ENCODE peak calls at places on chromosomes 7 and 10, in five cellular contexts. A, K, J, R and Y are unnamed samples.

GRCh38 chr10:64093946-64094560 is 572.9 kb downstream of the REEP3 start:
- DNase-seq in K (no peak), J (no peak), A (no peak), R (no peak), Y (no peak)

GRCh38 chr7:149714081-149714909 is 59.1 kb downstream of the ZNF467 start:
- DNase-seq in A (peak), K (peak), J (peak), R (peak), Y (peak)

GRCh38 chr10:78860260-78860914 is 208.4 kb upstream of the ZMIZ1 start:
- DNase-seq in K (no peak), J (no peak), A (no peak), R (no peak), Y (no peak)

GRCh38 chr7:149856-150636 is 42.3 kb upstream of the FAM20C start:
- DNase-seq in R (no peak), A (no peak), J (peak), K (peak), Y (no peak)

GRCh38 chr7:89584896-89585295 is 569.4 kb upstream of the STEAP1 start:
- DNase-seq in R (no peak), A (no peak), J (no peak), K (no peak), Y (no peak)

GRCh38 chr7:123580406-123581161 is 21.0 kb upstream of the ASB15 start:
- DNase-seq in K (no peak), A (no peak), J (no peak), R (peak), Y (peak)

GRCh38 chr7:25519962-25520562 is 291.8 kb upstream of the NPVF start:
- DNase-seq in R (no peak), J (no peak), K (no peak), A (no peak), Y (no peak)

GRCh38 chr7:128781851-128782250 is 6.3 kb upstream of the OPN1SW start:
- DNase-seq in A (no peak), K (peak), J (no peak), R (no peak), Y (no peak)

GRCh38 chr7:44382459-44383300 is 57.3 kb upstream of the CAMK2B start:
- DNase-seq in J (no peak), K (peak), A (no peak), R (no peak), Y (peak)

GRCh38 chr7:134155220-134155619 is 28.1 kb downstream of the LRGUK start:
- DNase-seq in J (no peak), A (no peak), K (no peak), R (no peak), Y (no peak)

GRCh38 chr7:134153493-134154093 is 26.5 kb downstream of the LRGUK start:
- DNase-seq in A (no peak), K (no peak), R (no peak), J (no peak), Y (no peak)

GRCh38 chr7:134155871-134156270 is 28.7 kb downstream of the LRGUK start:
- DNase-seq in J (no peak), K (no peak), R (no peak), A (no peak), Y (no peak)

DNA sequence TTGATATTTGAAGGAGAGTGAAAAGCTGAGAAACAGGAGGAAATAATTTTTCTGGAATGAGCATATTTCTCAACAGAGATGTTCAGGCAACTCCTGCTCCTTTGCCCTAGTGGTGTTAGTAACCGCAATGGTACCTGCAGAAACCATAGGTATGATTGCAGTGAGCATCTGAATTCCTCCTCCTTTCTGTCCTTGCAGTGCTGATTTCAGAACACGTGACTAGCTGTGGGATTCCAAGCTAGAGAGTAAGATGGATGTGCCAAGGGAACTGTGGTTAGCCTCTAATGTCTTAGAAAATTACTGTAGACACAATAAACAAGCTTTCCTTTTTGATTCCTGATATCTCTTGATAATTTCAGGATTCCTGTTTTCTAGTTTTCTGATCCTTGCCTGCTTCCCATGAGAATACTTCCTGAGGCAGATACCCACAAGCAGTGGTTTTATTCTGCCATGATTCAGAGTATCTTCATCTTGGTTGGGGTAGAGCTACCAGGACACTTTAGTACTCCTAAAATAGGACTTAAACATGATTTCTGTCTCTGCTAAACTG is 27.5 kb downstream of the LRGUK start:
- DNase-seq in A (no peak), R (peak), J (no peak), K (no peak), Y (no peak)
- TF ChIP-seq CTCF in A (no peak), R (no peak), J (no peak), K (no peak), Y (no peak)

GRCh38 chr7:41696323-41696916 is 6.5 kb downstream of the INHBA start:
- DNase-seq in K (peak), R (peak), A (no peak), J (peak), Y (peak)

GRCh38 chr7:41694490-41694889 is 8.4 kb downstream of the INHBA start:
- DNase-seq in R (no peak), K (no peak), A (no peak), J (no peak), Y (no peak)

GRCh38 chr7:41693150-41693997 is 9.5 kb downstream of the INHBA start:
- DNase-seq in R (no peak), J (no peak), K (no peak), A (no peak), Y (no peak)

GRCh38 chr7:41698114-41698513 is 4.8 kb downstream of the INHBA start:
- DNase-seq in K (no peak), A (no peak), J (no peak), R (no peak), Y (no peak)

GRCh38 chr7:41695661-41696322 is 7.1 kb downstream of the INHBA start:
- DNase-seq in A (no peak), K (no peak), J (no peak), R (no peak), Y (no peak)
- H3K4me3 ChIP-seq in A (peak), K (no peak), J (peak), R (peak), Y (peak)

GRCh38 chr10:91311601-91312000 is 91.1 kb downstream of the PCGF5 start:
- DNase-seq in R (no peak), K (no peak), J (no peak), A (no peak), Y (no peak)

GRCh38 chr10:91309711-91310110 is 89.2 kb downstream of the PCGF5 start:
- DNase-seq in R (no peak), J (no peak), K (no peak), A (no peak), Y (no peak)

GRCh38 chr10:91313761-91314520 is 93.5 kb downstream of the PCGF5 start:
- DNase-seq in K (no peak), J (no peak), A (no peak), R (peak), Y (no peak)

GRCh38 chr10:91316486-91316885 is 93.7 kb upstream of the HECTD2 start:
- DNase-seq in R (no peak), K (no peak), J (no peak), A (no peak), Y (no peak)

DNA sequence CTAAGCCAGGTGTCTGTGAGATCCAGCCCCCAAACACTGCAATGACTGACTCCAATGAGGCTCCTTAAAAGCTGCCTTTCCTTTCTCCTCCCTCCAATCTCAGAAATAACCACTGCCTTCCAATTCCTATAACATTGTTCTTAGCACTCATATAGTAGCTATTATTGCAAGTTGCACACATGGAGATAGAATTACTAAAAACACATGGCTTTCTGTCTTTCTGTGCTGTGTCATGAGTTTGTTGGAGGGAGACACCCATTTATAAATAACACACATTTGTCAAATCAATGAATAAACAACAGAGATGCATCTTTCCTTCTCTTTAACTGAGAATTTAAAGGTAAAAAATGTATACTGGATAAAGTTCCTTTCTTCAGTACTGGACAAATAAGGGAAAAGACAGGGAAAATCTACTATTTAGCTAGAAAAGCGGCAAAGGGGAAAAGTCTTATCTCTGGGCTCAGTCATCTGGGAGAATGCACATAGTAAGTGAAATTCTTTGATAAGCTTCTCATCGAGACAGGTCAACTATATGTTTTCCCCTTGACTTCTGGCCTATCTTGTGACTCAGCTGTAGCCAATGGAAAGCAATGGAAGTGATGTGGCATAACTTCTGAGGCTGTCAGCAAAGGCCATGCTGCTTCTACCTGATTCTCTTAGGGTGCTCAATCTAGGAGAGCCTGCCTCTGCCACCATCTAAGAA is 91.7 kb downstream of the PCGF5 start:
- DNase-seq in A (no peak), R (no peak), K (no peak), J (no peak), Y (no peak)
- TF ChIP-seq CTCF in A (no peak), R (no peak), K (no peak), J (no peak), Y (no peak)

GRCh38 chr10:77637986-77638765 is 568 bp upstream of the KCNMA1 start:
- DNase-seq in J (peak), R (peak), A (no peak), K (no peak), Y (peak)
- H3K4me3 ChIP-seq in J (peak), R (peak), A (peak), K (no peak), Y (peak)

GRCh38 chr7:111098926-111099250 is 8.0 kb downstream of the LRRN3 start:
- DNase-seq in K (no peak), R (no peak), A (no peak), J (no peak), Y (no peak)

GRCh38 chr7:111096997-111097396 is 6.1 kb downstream of the LRRN3 start:
- DNase-seq in J (no peak), A (no peak), R (no peak), K (no peak), Y (no peak)

GRCh38 chr7:111094387-111094786 is 3.5 kb downstream of the LRRN3 start:
- DNase-seq in R (no peak), K (no peak), A (no peak), J (no peak), Y (no peak)

GRCh38 chr7:111101856-111102646 is 11.1 kb downstream of the LRRN3 start:
- DNase-seq in R (no peak), A (no peak), K (no peak), J (no peak), Y (no peak)

DNA sequence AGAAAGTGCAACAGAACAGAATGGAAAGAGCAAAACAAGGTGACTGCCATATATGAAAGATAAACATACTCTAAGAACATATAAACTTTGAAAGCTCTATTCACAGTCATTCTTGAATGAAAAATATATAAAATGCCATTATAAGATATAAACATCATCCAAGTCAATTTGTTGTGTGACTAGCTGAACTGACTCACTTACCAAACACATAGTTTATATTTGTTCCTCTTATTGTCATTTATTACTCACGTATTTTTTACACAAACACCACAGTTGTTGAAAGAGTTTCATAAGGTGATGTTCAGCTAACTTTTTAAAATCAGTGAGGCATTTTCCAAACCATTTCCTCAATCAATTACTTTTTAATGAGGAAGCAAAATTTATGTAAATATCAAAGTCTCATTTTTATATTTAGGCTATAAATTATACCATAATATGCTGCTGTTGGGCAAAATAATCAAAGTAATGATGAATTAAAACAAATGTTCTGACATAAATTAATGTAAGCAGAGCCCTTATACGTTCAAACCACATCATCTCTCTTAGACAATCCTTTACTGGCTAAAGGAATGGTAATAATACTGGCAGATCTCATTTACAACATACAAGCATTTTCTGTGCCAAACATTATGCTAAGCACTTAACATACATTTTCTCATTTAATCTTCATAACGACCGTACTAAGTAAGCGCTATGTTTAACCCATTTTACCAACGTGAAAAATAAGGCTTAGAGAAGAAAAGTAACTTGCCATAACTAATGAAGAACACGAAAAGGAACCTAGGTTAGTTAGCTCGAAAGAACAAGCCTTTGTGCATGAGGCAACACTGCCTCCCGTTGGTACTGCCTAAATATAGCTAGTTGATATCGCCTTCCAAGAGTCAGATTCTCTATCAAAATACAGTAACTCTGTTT is 7.3 kb downstream of the LRRN3 start:
- DNase-seq in K (no peak), R (no peak), A (no peak), J (no peak), Y (peak)
- TF ChIP-seq CTCF in K (no peak), R (peak), A (peak), J (peak), Y (peak)

GRCh38 chr7:37921876-37922275 is 1.4 kb downstream of the EPDR1 start:
- DNase-seq in R (no peak), K (no peak), J (no peak), A (no peak), Y (no peak)
- H3K4me3 ChIP-seq in R (no peak), K (no peak), J (peak), A (no peak), Y (no peak)

DNA sequence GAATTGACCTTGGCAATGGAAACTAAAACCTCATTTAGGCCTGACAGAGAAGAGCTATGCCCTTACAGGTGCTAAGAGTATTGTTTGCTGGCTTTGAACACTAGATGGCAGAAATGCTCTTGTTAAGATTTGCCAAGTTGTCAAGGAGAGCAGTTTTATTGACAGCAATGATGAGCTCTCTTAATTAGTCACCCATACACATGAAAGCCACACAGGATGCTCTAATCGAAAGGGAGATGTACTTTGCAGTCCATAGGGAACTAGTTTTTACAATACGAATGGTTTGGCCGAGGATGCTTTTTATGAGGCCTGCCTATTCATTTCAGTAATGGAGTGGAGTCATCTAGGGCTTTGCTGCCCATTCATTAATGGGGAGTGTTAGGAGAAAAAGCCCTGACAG is 45.4 kb upstream of the MBL2 start:
- DNase-seq in K (no peak), R (peak), A (no peak), J (no peak), Y (no peak)
- TF ChIP-seq CTCF in K (no peak), R (peak), A (peak), J (no peak), Y (no peak)